ENCODE peak calls at places on chromosomes 4 and X, in ten cellular contexts. I is heart left ventricle, E is neural crest cell, R is GM13976, W is foreskin keratinocyte, B is body of pancreas, D is endodermal cell, G is lower lobe of right lung, S is endothelial cell, V is HFF-Myc. A is an unnamed sample.

GRCh38 chrX:48945517-48946348 is 11.7 kb downstream of the OTUD5 start:
- DNase-seq in I (peak; percentile 32), E (peak; percentile 25), R (peak; percentile 61), W (no peak), B (peak; percentile 52), D (peak; percentile 80), G (peak; percentile 54), S (peak; percentile 40), V (no peak), A (peak; percentile 41)

GRCh38 chr4:13762126-13762525 is 134.6 kb upstream of the BOD1L1 start:
- DNase-seq in I (no peak), E (no peak), R (no peak), W (peak; percentile 36), B (no peak), D (no peak), G (no peak), S (no peak), V (no peak), A (no peak)

GRCh38 chrX:129843209-129843458 is 552 bp downstream of the ZDHHC9 start:
- DNase-seq in I (no peak), E (no peak), R (no peak), W (no peak), B (no peak), D (no peak), G (no peak), S (no peak), V (no peak), A (no peak)

GRCh38 chr4:41977709-41978108 is 3.8 kb upstream of the DCAF4L1 start:
- DNase-seq in I (no peak), E (no peak), R (no peak), W (peak; percentile 26), B (no peak), D (no peak), G (no peak), S (no peak), V (peak; percentile 26), A (no peak)

GRCh38 chr4:89023140-89023539 is 33.8 kb downstream of the FAM13A start:
- DNase-seq in I (no peak), E (no peak), R (no peak), W (no peak), B (no peak), D (no peak), G (no peak), S (no peak), V (no peak), A (no peak)

GRCh38 chrX:115948018-115948923 is 222.3 kb upstream of the AGTR2 start:
- DNase-seq in I (no peak), E (no peak), R (peak; percentile 25), W (no peak), B (no peak), D (peak; percentile 44), G (no peak), S (no peak), V (no peak), A (no peak)

GRCh38 chr4:11397819-11398610 is 30.7 kb downstream of the HS3ST1 start:
- DNase-seq in I (no peak), E (no peak), R (peak; percentile 49), W (no peak), B (no peak), D (no peak), G (no peak), S (no peak), V (no peak), A (no peak)

GRCh38 chr4:87375719-87376291 is 15.2 kb downstream of the HSD17B11 start:
- DNase-seq in I (no peak), E (no peak), R (no peak), W (peak; percentile 45), B (peak; percentile 46), D (no peak), G (no peak), S (no peak), V (peak; percentile 54), A (peak; percentile 76)

GRCh38 chr4:1763550-1764080 is 29.5 kb upstream of the FGFR3 start:
- DNase-seq in I (no peak), E (no peak), R (peak; percentile 69), W (no peak), B (no peak), D (peak; percentile 79), G (no peak), S (no peak), V (no peak), A (peak; percentile 31)

GRCh38 chr4:122758033-122758432 is 25.5 kb downstream of the BBS12 start:
- DNase-seq in I (no peak), E (no peak), R (peak; percentile 33), W (no peak), B (no peak), D (no peak), G (no peak), S (no peak), V (no peak), A (peak; percentile 51)

GRCh38 chr4:107794001-107794400 is 30.7 kb upstream of the SGMS2 start:
- DNase-seq in I (no peak), E (no peak), R (no peak), W (peak; percentile 27), B (no peak), D (no peak), G (no peak), S (no peak), V (no peak), A (peak; percentile 14)

GRCh38 chr4:42150653-42151567 is 1.5 kb downstream of the BEND4 start:
- DNase-seq in I (no peak), E (peak; percentile 2), R (peak; percentile 71), W (peak; percentile 7), B (no peak), D (peak; percentile 47), G (no peak), S (peak; percentile 12), V (no peak), A (no peak)

GRCh38 chrX:29024813-29025342 is 437.6 kb downstream of the IL1RAPL1 start:
- DNase-seq in I (no peak), E (no peak), R (no peak), W (peak; percentile 83), B (no peak), D (no peak), G (no peak), S (no peak), V (no peak), A (no peak)

GRCh38 chrX:113512700-113513395 is 672.2 kb upstream of the AMOT start:
- DNase-seq in I (no peak), E (no peak), R (no peak), W (peak; percentile 83), B (no peak), D (no peak), G (no peak), S (no peak), V (no peak), A (peak; percentile 72)

GRCh38 chr4:106993846-106994245 is 42.3 kb downstream of the DKK2 start:
- DNase-seq in I (no peak), E (no peak), R (no peak), W (no peak), B (no peak), D (no peak), G (no peak), S (no peak), V (no peak), A (no peak)

GRCh38 chr4:82745173-82745842 is 53.3 kb downstream of the SCD5 start:
- DNase-seq in I (no peak), E (no peak), R (no peak), W (peak; percentile 98), B (peak; percentile 39), D (peak; percentile 80), G (no peak), S (no peak), V (no peak), A (peak; percentile 59)

GRCh38 chr4:74618659-74619058 is 173.7 kb downstream of the AREG start:
- DNase-seq in I (no peak), E (no peak), R (no peak), W (peak; percentile 65), B (no peak), D (no peak), G (no peak), S (no peak), V (no peak), A (peak; percentile 9)

DNA sequence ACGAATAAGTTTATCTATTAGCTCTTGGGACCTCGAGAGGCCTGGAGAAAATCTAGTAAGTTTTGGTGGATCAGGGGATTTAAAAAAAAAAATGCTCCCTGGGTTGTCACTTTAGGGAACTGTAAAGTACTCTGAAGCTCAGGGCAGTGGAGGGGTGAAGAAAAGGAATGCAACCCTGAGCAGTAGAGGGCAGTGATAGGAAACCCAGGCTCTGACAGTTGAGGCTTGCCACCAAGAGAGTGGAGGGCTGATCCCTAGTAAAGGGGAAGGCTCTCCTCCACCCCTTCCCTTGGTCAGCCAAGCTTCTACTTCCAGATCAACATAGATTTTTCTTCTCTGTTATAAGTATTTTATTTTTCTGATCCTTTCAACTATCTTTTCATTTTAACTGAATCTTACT is 73.1 kb downstream of the FBXO8 start:
- DNase-seq in I (no peak), E (no peak), R (no peak), W (no peak), B (no peak), D (peak; percentile 76), G (no peak), S (no peak), V (no peak), A (no peak)
- TF ChIP-seq CTCF in I (no peak), E (no peak), R (no peak), W (no peak), B (no peak), D (peak; percentile 57), G (no peak), S (no peak), V (no peak), A (no peak)

GRCh38 chr4:181582595-181582994 is 660.6 kb upstream of the TENM3 start:
- DNase-seq in I (no peak), E (no peak), R (no peak), W (no peak), B (no peak), D (no peak), G (no peak), S (no peak), V (no peak), A (no peak)
- TF ChIP-seq CTCF in I (no peak), E (peak; percentile 36), R (no peak), W (no peak), B (no peak), D (peak; percentile 60), G (no peak), S (peak; percentile 28), V (peak; percentile 19), A (peak; percentile 46)

GRCh38 chrX:77412631-77413030 is 34.6 kb upstream of the FGF16 start:
- DNase-seq in I (no peak), E (no peak), R (no peak), W (no peak), B (no peak), D (no peak), G (no peak), S (no peak), V (no peak), A (no peak)

GRCh38 chrX:77415882-77416281 is 31.3 kb upstream of the FGF16 start:
- DNase-seq in I (no peak), E (no peak), R (no peak), W (no peak), B (no peak), D (no peak), G (no peak), S (no peak), V (no peak), A (no peak)

GRCh38 chrX:77415161-77415560 is 32.0 kb upstream of the FGF16 start:
- DNase-seq in I (no peak), E (no peak), R (no peak), W (no peak), B (no peak), D (peak; percentile 53), G (no peak), S (no peak), V (no peak), A (no peak)
- TF ChIP-seq CTCF in I (no peak), E (no peak), R (no peak), W (no peak), B (no peak), D (peak; percentile 66), G (no peak), S (no peak), V (peak; percentile 3), A (peak; percentile 30)

GRCh38 chr4:73069338-73070071 is at the start of gene COX18:
- DNase-seq in I (peak; percentile 98), E (peak; percentile 92), R (peak; percentile 91), W (peak; percentile 95), B (peak; percentile 98), D (peak; percentile 98), G (peak; percentile 99), S (peak; percentile 97), V (peak; percentile 90), A (peak; percentile 98)
- TF ChIP-seq CTCF in I (no peak), E (no peak), R (no peak), W (no peak), B (no peak), D (peak; percentile 23), G (no peak), S (no peak), V (no peak), A (peak; percentile 35)

A was measured in HFFc6.